ENCODE peak calls at places on chromosomes 5 and 9, in four cellular contexts. A, D, Q and G are unnamed samples.
A peak's percentile ranks its signal among the peaks of the same experiment; 100 is the strongest.

GRCh38 chr5:174010365-174010764 is 21.4 kb downstream of the C5orf47 start:
- DNase-seq in A (no peak), D (no peak), Q (no peak), G (no peak)

GRCh38 chr5:14901462-14902051 is 30.0 kb upstream of the ANKH start:
- DNase-seq in A (no peak), D (no peak), Q (no peak), G (no peak)

GRCh38 chr9:3856592-3856991 is 330.8 kb upstream of the RFX3 start:
- DNase-seq in A (no peak), D (no peak), Q (no peak), G (no peak)

GRCh38 chr5:75325242-75325641 is 11.8 kb upstream of the HMGCR start:
- DNase-seq in A (no peak), D (no peak), Q (no peak), G (no peak)

GRCh38 chr9:97305501-97306298 is 1.8 kb upstream of the CCDC180 start:
- DNase-seq in A (no peak), D (no peak), Q (no peak), G (no peak)

GRCh38 chr9:125370786-125371185 is 109.2 kb downstream of the GAPVD1 start:
- DNase-seq in A (no peak), D (no peak), Q (no peak), G (no peak)

GRCh38 chr5:37637165-37637845 is 202.5 kb downstream of the GDNF start:
- DNase-seq in A (no peak), D (no peak), Q (no peak), G (no peak)

GRCh38 chr9:34413229-34413852 is 36.6 kb upstream of the MYORG start:
- DNase-seq in A (no peak), D (no peak), Q (no peak), G (no peak)

GRCh38 chr9:128787583-128788156 is 617 bp downstream of the TBC1D13 start:
- DNase-seq in A (peak; percentile 17), D (no peak), Q (no peak), G (no peak)

GRCh38 chr9:121620777-121621437 is 30.5 kb upstream of the DAB2IP start:
- DNase-seq in A (no peak), D (no peak), Q (no peak), G (no peak)

DNA sequence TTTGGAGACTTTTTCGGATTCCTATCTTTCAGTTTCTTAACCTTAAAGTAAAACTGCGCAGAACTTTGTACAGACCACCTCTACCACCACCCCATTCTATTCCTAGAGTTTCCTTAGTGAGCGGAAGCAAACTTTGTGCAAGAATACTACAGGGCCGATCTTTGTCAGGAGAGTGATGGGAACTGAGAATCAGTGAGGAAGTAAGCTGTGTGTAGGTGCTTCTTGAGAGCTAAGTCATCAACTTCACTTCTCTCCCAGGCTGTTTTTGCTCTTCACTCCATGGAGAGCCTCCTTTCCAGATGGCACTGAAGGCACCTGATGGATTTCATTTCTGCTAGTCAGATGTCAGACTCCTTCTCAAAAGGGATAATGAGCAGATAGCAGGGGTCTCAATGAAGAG is 127.3 kb downstream of the SPATA31D1 start:
- DNase-seq in A (no peak), D (no peak), Q (no peak), G (no peak)
- H3K27ac ChIP-seq in A (no peak overlapping the region), D (no peak overlapping the region), Q (no peak overlapping the region), G (no peak overlapping the region)

GRCh38 chr9:73050062-73050814 is 97.4 kb upstream of the ALDH1A1 start:
- DNase-seq in A (no peak), D (no peak), Q (no peak), G (no peak)

GRCh38 chr9:73049280-73049679 is 96.4 kb upstream of the ALDH1A1 start:
- DNase-seq in A (no peak), D (no peak), Q (no peak), G (no peak)

GRCh38 chr9:73042155-73042554 is 89.3 kb upstream of the ALDH1A1 start:
- DNase-seq in A (no peak), D (no peak), Q (no peak), G (no peak)

GRCh38 chr9:73050887-73051550 is 98.2 kb upstream of the ALDH1A1 start:
- DNase-seq in A (no peak), D (no peak), Q (no peak), G (no peak)

GRCh38 chr9:73046769-73047168 is 93.9 kb upstream of the ALDH1A1 start:
- DNase-seq in A (no peak), D (no peak), Q (no peak), G (no peak)
- TF ChIP-seq CTCF in A (no peak), D (no peak), Q (no peak), G (no peak)

GRCh38 chr5:142820447-142820846 is 50.3 kb downstream of the ARHGAP26 start:
- DNase-seq in A (no peak), D (no peak), Q (no peak), G (no peak)
- H3K4me3 ChIP-seq in A (no peak overlapping the region), D (no peak overlapping the region), Q (no peak overlapping the region), G (no peak overlapping the region)

DNA sequence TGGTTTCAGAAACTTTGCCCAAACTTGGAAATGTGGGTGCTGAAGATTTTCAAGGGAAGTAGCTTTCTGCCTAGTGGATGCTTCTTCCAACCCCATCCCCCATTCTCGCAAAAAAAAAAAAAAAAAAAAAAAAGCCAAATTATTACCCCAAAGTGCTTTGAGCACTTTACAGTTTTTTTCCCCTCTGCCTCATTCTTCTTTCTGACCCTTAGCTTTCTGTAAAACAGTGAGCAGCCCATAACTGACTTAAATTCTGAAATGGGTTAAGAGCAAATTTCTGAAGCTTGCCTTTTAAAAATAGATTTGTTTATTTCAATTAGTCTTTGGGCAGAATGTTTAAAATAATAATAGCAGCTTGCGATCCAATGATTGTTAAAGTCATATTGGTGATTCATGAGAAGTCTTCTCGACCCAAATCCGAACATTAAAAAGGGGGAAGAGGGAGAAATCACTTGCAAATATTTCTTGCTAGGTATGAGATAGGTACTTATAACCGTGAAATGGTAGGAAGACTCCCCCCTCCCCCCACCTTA is 991 bp downstream of the FST start:
- DNase-seq in A (no peak), D (no peak), Q (no peak), G (no peak)
- H3K27ac ChIP-seq in A (peak overlapping the region; percentile 63), D (peak overlapping the region; percentile 73), Q (no peak overlapping the region), G (no peak overlapping the region)

GRCh38 chr5:25863811-25864210 is 1174.6 kb downstream of the CDH9 start:
- DNase-seq in A (no peak), D (no peak), Q (no peak), G (no peak)

GRCh38 chr5:25858019-25858418 is 1180.4 kb downstream of the CDH9 start:
- DNase-seq in A (no peak), D (no peak), Q (no peak), G (no peak)

DNA sequence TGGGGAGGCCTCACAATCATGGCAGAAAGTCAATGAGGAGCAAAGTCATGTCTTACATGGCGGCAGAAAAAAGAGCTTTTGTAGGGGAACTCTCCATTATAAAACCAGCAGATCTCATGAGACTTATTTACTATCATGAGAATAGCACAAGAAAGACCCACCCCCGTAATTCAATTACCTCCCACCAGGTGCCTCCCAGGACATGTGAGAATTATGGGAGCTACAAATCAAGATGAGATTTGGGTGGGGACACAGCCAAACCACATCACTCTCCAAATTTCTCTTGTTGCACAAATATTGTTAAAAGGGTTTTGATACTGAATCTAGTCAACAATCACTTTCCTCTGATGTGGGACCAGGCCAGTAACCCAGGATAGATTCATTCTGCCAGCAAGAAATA is 1176.1 kb downstream of the CDH9 start:
- DNase-seq in A (no peak), D (no peak), Q (no peak), G (no peak)
- TF ChIP-seq CTCF in A (no peak), D (no peak), Q (no peak), G (no peak)